ENCODE peak calls at places on chromosomes 5 and 9, in six cellular contexts. E is K562, H is cardiac fibroblast, T is fibroblast of lung, K is Panc1, X is AG20443. O is an unnamed sample.
A peak's percentile ranks its signal among the peaks of the same experiment; 100 is the strongest.

GRCh38 chr9:34457266-34458012 is 931 bp downstream of the FAM219A start:
- DNase-seq in E (peak; percentile 24), H (peak; percentile 71), T (peak; percentile 81), K (no peak), X (peak; percentile 84), O (no peak)

GRCh38 chr5:137899493-137899892 is 10.2 kb downstream of the PKD2L2 start:
- DNase-seq in E (no peak), H (no peak), T (no peak), K (no peak), X (no peak), O (no peak)

GRCh38 chr9:133770076-133770777 is 32.1 kb upstream of the SARDH start:
- DNase-seq in E (no peak), H (no peak), T (no peak), K (no peak), X (no peak), O (no peak)

GRCh38 chr5:145295236-145295635 is 539.9 kb downstream of the PRELID2 start:
- DNase-seq in E (no peak), H (no peak), T (no peak), K (no peak), X (no peak), O (no peak)

GRCh38 chr5:143932584-143932983 is 120.6 kb downstream of the HMHB1 start:
- DNase-seq in E (no peak), H (no peak), T (peak; percentile 20), K (no peak), X (peak; percentile 23), O (no peak)

GRCh38 chr5:126544087-126544740 is 50.8 kb downstream of the ALDH7A1 start:
- DNase-seq in E (peak; percentile 37), H (peak; percentile 57), T (no peak), K (peak; percentile 32), X (peak; percentile 53), O (peak; percentile 19)

GRCh38 chr5:75961814-75962213 is 121.4 kb upstream of the SV2C start:
- DNase-seq in E (no peak), H (no peak), T (no peak), K (no peak), X (no peak), O (no peak)

GRCh38 chr5:43040287-43041098 is at the start of gene ANXA2R:
- DNase-seq in E (peak; percentile 44), H (peak; percentile 97), T (peak; percentile 98), K (peak; percentile 98), X (peak; percentile 62), O (peak; percentile 92)

GRCh38 chr5:176742246-176743105 is 67.9 kb upstream of the UNC5A start:
- DNase-seq in E (no peak), H (no peak), T (no peak), K (no peak), X (peak; percentile 4), O (no peak)

GRCh38 chr5:141674747-141675146 is 7.3 kb downstream of the ARAP3 start:
- DNase-seq in E (no peak), H (no peak), T (no peak), K (no peak), X (no peak), O (no peak)

GRCh38 chr9:96867282-96867814 is 13.0 kb upstream of the ZNF782 start:
- DNase-seq in E (no peak), H (no peak), T (no peak), K (no peak), X (no peak), O (no peak)

GRCh38 chr9:95422650-95423049 is 94.1 kb downstream of the PTCH1 start:
- DNase-seq in E (no peak), H (no peak), T (no peak), K (no peak), X (no peak), O (no peak)

GRCh38 chr5:40717281-40717680 is 37.6 kb downstream of the PTGER4 start:
- DNase-seq in E (no peak), H (peak; percentile 70), T (peak; percentile 78), K (no peak), X (peak; percentile 53), O (no peak)

GRCh38 chr9:129166962-129167557 is 11.0 kb downstream of the IER5L start:
- DNase-seq in E (peak; percentile 91), H (peak; percentile 82), T (peak; percentile 81), K (no peak), X (peak; percentile 91), O (peak; percentile 63)

GRCh38 chr5:132003170-132003744 is 8.2 kb downstream of the ACSL6 start:
- DNase-seq in E (peak; percentile 38), H (peak; percentile 44), T (peak; percentile 10), K (no peak), X (no peak), O (no peak)

GRCh38 chr9:96129698-96130097 is 172.3 kb downstream of the HSD17B3 start:
- DNase-seq in E (no peak), H (no peak), T (no peak), K (no peak), X (no peak), O (no peak)

GRCh38 chr9:33690156-33690908 is 105.0 kb upstream of the PRSS3 start:
- DNase-seq in E (no peak), H (no peak), T (no peak), K (no peak), X (no peak), O (no peak)

GRCh38 chr5:57313716-57314115 is 139.9 kb downstream of the GPBP1 start:
- DNase-seq in E (no peak), H (no peak), T (no peak), K (no peak), X (no peak), O (no peak)

GRCh38 chr5:42718591-42718990 is 38.0 kb upstream of the CCDC152 start:
- DNase-seq in E (no peak), H (peak; percentile 1), T (peak; percentile 65), K (no peak), X (no peak), O (no peak)

GRCh38 chr5:106417163-106417562 is 1253.6 kb downstream of the EFNA5 start:
- DNase-seq in E (no peak), H (no peak), T (no peak), K (no peak), X (no peak), O (no peak)

GRCh38 chr9:83570359-83570758 is 32.2 kb upstream of the FRMD3 start:
- DNase-seq in E (no peak), H (peak; percentile 30), T (no peak), K (no peak), X (no peak), O (no peak)

GRCh38 chr9:5563417-5563815 is 53.1 kb downstream of the PDCD1LG2 start:
- DNase-seq in E (no peak), H (peak; percentile 36), T (peak; percentile 63), K (no peak), X (no peak), O (no peak)

GRCh38 chr5:96573513-96573894 is 88.7 kb upstream of the CAST start:
- DNase-seq in E (no peak), H (no peak), T (no peak), K (no peak), X (no peak), O (no peak)

GRCh38 chr9:21434202-21435014 is 5.8 kb upstream of the IFNA1 start:
- DNase-seq in E (no peak), H (peak; percentile 85), T (peak; percentile 62), K (no peak), X (peak; percentile 43), O (peak; percentile 63)

GRCh38 chr5:38925154-38925925 is 79.5 kb downstream of the OSMR start:
- DNase-seq in E (no peak), H (peak; percentile 57), T (peak; percentile 87), K (no peak), X (peak; percentile 80), O (no peak)

GRCh38 chr5:18811616-18812015 is 1176.4 kb downstream of the CDH18 start:
- DNase-seq in E (no peak), H (no peak), T (no peak), K (no peak), X (no peak), O (no peak)

GRCh38 chr9:117616436-117616835 is 87.8 kb upstream of the TLR4 start:
- DNase-seq in E (no peak), H (no peak), T (no peak), K (no peak), X (no peak), O (no peak)

GRCh38 chr9:69554945-69555344 is 117.2 kb downstream of the APBA1 start:
- DNase-seq in E (no peak), H (peak; percentile 95), T (peak; percentile 91), K (no peak), X (peak; percentile 47), O (no peak)

GRCh38 chr5:170782438-170782837 is 1.1 kb upstream of the GABRP start:
- DNase-seq in E (no peak), H (no peak), T (no peak), K (no peak), X (no peak), O (no peak)

GRCh38 chr9:133558191-133559126 is 24.0 kb downstream of the ADAMTSL2 start:
- DNase-seq in E (peak; percentile 67), H (peak; percentile 84), T (peak; percentile 87), K (no peak), X (peak; percentile 90), O (peak; percentile 54)

GRCh38 chr9:74117731-74118130 is 379.4 kb upstream of the RORB start:
- DNase-seq in E (no peak), H (no peak), T (peak; percentile 28), K (no peak), X (no peak), O (no peak)

GRCh38 chr5:146828385-146828784 is 50.2 kb downstream of the PPP2R2B start:
- DNase-seq in E (no peak), H (no peak), T (peak; percentile 78), K (no peak), X (no peak), O (no peak)

GRCh38 chr9:129333613-129333960 is 155.5 kb upstream of the IER5L start:
- DNase-seq in E (no peak), H (no peak), T (no peak), K (no peak), X (no peak), O (peak; percentile 51)

GRCh38 chr9:88803551-88804288 is 187.5 kb upstream of the S1PR3 start:
- DNase-seq in E (peak; percentile 14), H (peak; percentile 54), T (peak; percentile 56), K (no peak), X (no peak), O (no peak)

GRCh38 chr5:87453801-87454200 is 41.1 kb upstream of the CCNH start:
- DNase-seq in E (no peak), H (no peak), T (no peak), K (no peak), X (no peak), O (no peak)

GRCh38 chr5:160187091-160187490 is 42.2 kb upstream of the FABP6 start:
- DNase-seq in E (no peak), H (no peak), T (no peak), K (no peak), X (no peak), O (no peak)

GRCh38 chr5:34552129-34552528 is 104.0 kb upstream of the RAI14 start:
- DNase-seq in E (no peak), H (peak; percentile 34), T (peak; percentile 58), K (no peak), X (peak; percentile 55), O (no peak)

GRCh38 chr9:115006660-115007059 is 76.3 kb upstream of the TNFSF8 start:
- DNase-seq in E (no peak), H (peak; percentile 61), T (peak; percentile 98), K (no peak), X (peak; percentile 91), O (no peak)

GRCh38 chr5:167851416-167851815 is 440.0 kb upstream of the WWC1 start:
- DNase-seq in E (no peak), H (peak; percentile 46), T (peak; percentile 57), K (no peak), X (no peak), O (no peak)

GRCh38 chr5:96338624-96339023 is 94.4 kb downstream of the PCSK1 start:
- DNase-seq in E (no peak), H (peak; percentile 63), T (no peak), K (no peak), X (no peak), O (no peak)